ENCODE peak calls at places on chromosomes 13 and 19, in seven cellular contexts. One of them, this sample, is unnamed.

GRCh38 chr19:7519411-7520130 is 2.9 kb upstream of the MCOLN1 start:
- DNase-seq in fibroblast of lung: no peak
- DNase-seq in T-cell: no peak
- DNase-seq in NB4: no peak
- DNase-seq in tibial artery: no peak
- DNase-seq in HCEC 1CT: no peak
- DNase-seq in activated T-helper 1 cell treated with anti-CD3 and anti-CD28 coated beads, Interleukin-2, amount 50 U/mL, for 16 hours: no peak
- DNase-seq in this sample: no peak

GRCh38 chr19:45613926-45614725 is 12.1 kb upstream of the GPR4 start:
- DNase-seq in NB4: peak; percentile 88
- DNase-seq in HCEC 1CT: peak; percentile 83
- DNase-seq in tibial artery: no peak
- DNase-seq in activated T-helper 1 cell treated with anti-CD3 and anti-CD28 coated beads, Interleukin-2, amount 50 U/mL, for 16 hours: no peak
- DNase-seq in fibroblast of lung: peak; percentile 91
- DNase-seq in T-cell: no peak
- DNase-seq in this sample: peak; percentile 98

GRCh38 chr19:5578094-5578846 is 10.5 kb upstream of the TINCR start:
- DNase-seq in fibroblast of lung: no peak
- DNase-seq in HCEC 1CT: peak; percentile 34
- DNase-seq in activated T-helper 1 cell treated with anti-CD3 and anti-CD28 coated beads, Interleukin-2, amount 50 U/mL, for 16 hours: peak; percentile 59
- DNase-seq in tibial artery: no peak
- DNase-seq in T-cell: peak; percentile 72
- DNase-seq in NB4: peak; percentile 70
- DNase-seq in this sample: peak; percentile 12

GRCh38 chr13:96984061-96984508 is 10.2 kb downstream of the OXGR1 start:
- DNase-seq in activated T-helper 1 cell treated with anti-CD3 and anti-CD28 coated beads, Interleukin-2, amount 50 U/mL, for 16 hours: no peak
- DNase-seq in NB4: no peak
- DNase-seq in tibial artery: no peak
- DNase-seq in fibroblast of lung: no peak
- DNase-seq in HCEC 1CT: peak; percentile 33
- DNase-seq in T-cell: no peak
- DNase-seq in this sample: no peak

GRCh38 chr13:21837841-21838551 is 167.1 kb downstream of the FGF9 start:
- DNase-seq in HCEC 1CT: no peak
- DNase-seq in NB4: no peak
- DNase-seq in tibial artery: no peak
- DNase-seq in activated T-helper 1 cell treated with anti-CD3 and anti-CD28 coated beads, Interleukin-2, amount 50 U/mL, for 16 hours: no peak
- DNase-seq in T-cell: no peak
- DNase-seq in fibroblast of lung: no peak
- DNase-seq in this sample: no peak

GRCh38 chr13:43787998-43788397 is 1.2 kb upstream of the ENOX1 start:
- DNase-seq in activated T-helper 1 cell treated with anti-CD3 and anti-CD28 coated beads, Interleukin-2, amount 50 U/mL, for 16 hours: no peak
- DNase-seq in T-cell: no peak
- DNase-seq in tibial artery: no peak
- DNase-seq in NB4: no peak
- DNase-seq in HCEC 1CT: peak; percentile 67
- DNase-seq in fibroblast of lung: peak; percentile 39
- DNase-seq in this sample: peak; percentile 74

GRCh38 chr19:1668339-1669123 is 16.1 kb upstream of the TCF3 start:
- DNase-seq in HCEC 1CT: peak; percentile 14
- DNase-seq in T-cell: peak; percentile 9
- DNase-seq in NB4: no peak
- DNase-seq in tibial artery: no peak
- DNase-seq in activated T-helper 1 cell treated with anti-CD3 and anti-CD28 coated beads, Interleukin-2, amount 50 U/mL, for 16 hours: no peak
- DNase-seq in fibroblast of lung: no peak
- DNase-seq in this sample: no peak

GRCh38 chr19:23203841-23204344 is 46.3 kb downstream of the ZNF724 start:
- DNase-seq in HCEC 1CT: no peak
- DNase-seq in tibial artery: peak; percentile 20
- DNase-seq in NB4: no peak
- DNase-seq in T-cell: no peak
- DNase-seq in fibroblast of lung: peak; percentile 2
- DNase-seq in activated T-helper 1 cell treated with anti-CD3 and anti-CD28 coated beads, Interleukin-2, amount 50 U/mL, for 16 hours: no peak
- DNase-seq in this sample: no peak

GRCh38 chr19:20470345-20471119 is 95.0 kb downstream of the ZNF737 start:
- DNase-seq in T-cell: no peak
- DNase-seq in activated T-helper 1 cell treated with anti-CD3 and anti-CD28 coated beads, Interleukin-2, amount 50 U/mL, for 16 hours: no peak
- DNase-seq in HCEC 1CT: no peak
- DNase-seq in NB4: no peak
- DNase-seq in fibroblast of lung: no peak
- DNase-seq in tibial artery: no peak
- DNase-seq in this sample: no peak

GRCh38 chr19:31334849-31335624 is 14.2 kb downstream of the TSHZ3 start:
- DNase-seq in fibroblast of lung: peak; percentile 53
- DNase-seq in activated T-helper 1 cell treated with anti-CD3 and anti-CD28 coated beads, Interleukin-2, amount 50 U/mL, for 16 hours: no peak
- DNase-seq in T-cell: no peak
- DNase-seq in HCEC 1CT: peak; percentile 24
- DNase-seq in NB4: no peak
- DNase-seq in tibial artery: no peak
- DNase-seq in this sample: peak; percentile 57

GRCh38 chr19:11100064-11100463 is 10.8 kb downstream of the LDLR start:
- DNase-seq in fibroblast of lung: no peak
- DNase-seq in activated T-helper 1 cell treated with anti-CD3 and anti-CD28 coated beads, Interleukin-2, amount 50 U/mL, for 16 hours: no peak
- DNase-seq in T-cell: no peak
- DNase-seq in tibial artery: no peak
- DNase-seq in NB4: no peak
- DNase-seq in HCEC 1CT: no peak
- DNase-seq in this sample: no peak

GRCh38 chr19:3577741-3578344 is 5.1 kb downstream of the HMG20B start:
- DNase-seq in activated T-helper 1 cell treated with anti-CD3 and anti-CD28 coated beads, Interleukin-2, amount 50 U/mL, for 16 hours: no peak
- DNase-seq in T-cell: no peak
- DNase-seq in fibroblast of lung: no peak
- DNase-seq in tibial artery: no peak
- DNase-seq in HCEC 1CT: no peak
- DNase-seq in NB4: no peak
- DNase-seq in this sample: no peak

GRCh38 chr19:31418692-31419430 is 69.6 kb upstream of the TSHZ3 start:
- DNase-seq in fibroblast of lung: no peak
- DNase-seq in T-cell: no peak
- DNase-seq in tibial artery: no peak
- DNase-seq in activated T-helper 1 cell treated with anti-CD3 and anti-CD28 coated beads, Interleukin-2, amount 50 U/mL, for 16 hours: no peak
- DNase-seq in NB4: no peak
- DNase-seq in HCEC 1CT: no peak
- DNase-seq in this sample: no peak

GRCh38 chr13:91576590-91576989 is 178.2 kb downstream of the GPC5 start:
- DNase-seq in fibroblast of lung: no peak
- DNase-seq in NB4: peak; percentile 26
- DNase-seq in activated T-helper 1 cell treated with anti-CD3 and anti-CD28 coated beads, Interleukin-2, amount 50 U/mL, for 16 hours: no peak
- DNase-seq in HCEC 1CT: no peak
- DNase-seq in T-cell: no peak
- DNase-seq in tibial artery: no peak
- DNase-seq in this sample: peak; percentile 24

GRCh38 chr19:46361915-46362314 is 15.0 kb downstream of the PPP5C start:
- DNase-seq in tibial artery: no peak
- DNase-seq in T-cell: no peak
- DNase-seq in fibroblast of lung: peak; percentile 61
- DNase-seq in HCEC 1CT: no peak
- DNase-seq in NB4: no peak
- DNase-seq in activated T-helper 1 cell treated with anti-CD3 and anti-CD28 coated beads, Interleukin-2, amount 50 U/mL, for 16 hours: no peak
- DNase-seq in this sample: no peak

GRCh38 chr13:49995535-49996165 is 1.2 kb upstream of the TRIM13 start:
- DNase-seq in fibroblast of lung: peak; percentile 40
- DNase-seq in tibial artery: no peak
- DNase-seq in T-cell: no peak
- DNase-seq in NB4: peak; percentile 84
- DNase-seq in HCEC 1CT: no peak
- DNase-seq in activated T-helper 1 cell treated with anti-CD3 and anti-CD28 coated beads, Interleukin-2, amount 50 U/mL, for 16 hours: no peak
- DNase-seq in this sample: no peak

GRCh38 chr13:48255090-48255489 is 22.1 kb downstream of the ITM2B start:
- DNase-seq in tibial artery: no peak
- DNase-seq in fibroblast of lung: no peak
- DNase-seq in HCEC 1CT: no peak
- DNase-seq in T-cell: no peak
- DNase-seq in activated T-helper 1 cell treated with anti-CD3 and anti-CD28 coated beads, Interleukin-2, amount 50 U/mL, for 16 hours: no peak
- DNase-seq in NB4: no peak
- DNase-seq in this sample: no peak

GRCh38 chr19:36215276-36216171 is 618 bp downstream of the ZNF146 start:
- DNase-seq in tibial artery: no peak
- DNase-seq in activated T-helper 1 cell treated with anti-CD3 and anti-CD28 coated beads, Interleukin-2, amount 50 U/mL, for 16 hours: no peak
- DNase-seq in T-cell: no peak
- DNase-seq in NB4: peak; percentile 25
- DNase-seq in HCEC 1CT: peak; percentile 24
- DNase-seq in fibroblast of lung: peak; percentile 57
- DNase-seq in this sample: no peak